ENCODE peak calls at places on chromosomes 16 and 17, in six cellular contexts. C is SK-N-SH; W is hepatocyte; R is fibroblast of lung; G is PC-9; F is effector memory CD4-positive, alpha-beta T cell. M is an unnamed sample.

GRCh38 chr16:4768549-4769305 is 1.8 kb upstream of the ZNF500 start:
- DNase-seq in F (peak; percentile 72), R (peak; percentile 91), G (peak; percentile 99), C (peak; percentile 95), W (peak; percentile 97), M (peak; percentile 95)

GRCh38 chr17:70678889-70679288 is 509.6 kb downstream of the KCNJ2 start:
- DNase-seq in R (no peak), F (no peak), G (no peak), C (no peak), W (no peak), M (no peak)

GRCh38 chr16:57711331-57711730 is 16.7 kb downstream of the DRC7 start:
- DNase-seq in F (no peak), C (no peak), W (no peak), G (no peak), R (no peak), M (no peak)

GRCh38 chr17:80320496-80320895 is 59.8 kb downstream of the RNF213 start:
- DNase-seq in C (no peak), W (no peak), R (no peak), G (no peak), F (no peak), M (no peak)

GRCh38 chr17:40975516-40975915 is 8.6 kb downstream of the KRT40 start:
- DNase-seq in W (no peak), F (no peak), C (no peak), G (no peak), R (no peak), M (no peak)

GRCh38 chr16:75471723-75472634 is 7.5 kb upstream of the TMEM170A start:
- DNase-seq in F (peak; percentile 4), R (peak; percentile 44), G (peak; percentile 45), W (peak; percentile 83), C (peak; percentile 91), M (peak; percentile 72)

GRCh38 chr17:81064746-81065475 is 30.0 kb downstream of the BAIAP2 start:
- DNase-seq in R (peak; percentile 88), C (no peak), G (peak; percentile 50), F (no peak), W (peak; percentile 75), M (no peak)

GRCh38 chr16:69741951-69742904 is 12.5 kb downstream of the NOB1 start:
- DNase-seq in W (peak; percentile 41), G (peak; percentile 82), R (peak; percentile 21), C (peak; percentile 52), F (no peak), M (peak; percentile 38)

GRCh38 chr17:10155334-10156081 is 42.9 kb downstream of the GAS7 start:
- DNase-seq in R (no peak), C (no peak), W (no peak), F (no peak), G (no peak), M (no peak)

DNA sequence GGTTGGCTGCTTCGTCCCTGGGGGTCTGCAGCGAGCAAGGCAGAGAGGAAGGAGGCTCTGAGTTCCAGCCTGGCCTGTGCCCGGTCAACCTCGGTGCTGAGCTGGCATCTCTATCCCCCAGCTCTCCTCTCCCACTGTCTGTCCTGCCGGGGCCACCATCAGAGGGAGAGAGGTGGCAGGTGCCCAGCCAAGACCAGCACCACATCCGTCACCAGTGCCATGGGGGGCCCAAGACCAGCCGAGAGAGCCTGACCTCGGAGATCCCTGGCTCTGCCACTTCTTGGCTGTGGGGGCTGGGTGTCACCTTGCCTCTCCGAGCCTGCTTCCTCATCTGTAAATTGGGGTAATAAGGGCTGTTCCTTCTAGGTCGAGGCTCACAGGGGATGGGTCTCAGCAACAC is 560 bp upstream of the P2RX1 start:
- DNase-seq in W (no peak), G (no peak), F (no peak), C (no peak), R (no peak), M (no peak)
- H3K27ac ChIP-seq in W (no peak overlapping the region), G (no peak overlapping the region), F (no peak overlapping the region), C (no peak overlapping the region), R (no peak overlapping the region), M (no peak overlapping the region)

GRCh38 chr16:19168173-19169080 is at the start of gene SYT17:
- DNase-seq in C (peak; percentile 88), G (peak; percentile 74), W (peak; percentile 68), R (no peak), F (no peak), M (peak; percentile 45)
- H3K27ac ChIP-seq in C (no peak within 1 kb of the TSS), G (peak within 1 kb of the TSS; percentile 25), W (peak within 1 kb of the TSS; percentile 63), R (no peak within 1 kb of the TSS), F (no peak within 1 kb of the TSS), M (no peak within 1 kb of the TSS)

DNA sequence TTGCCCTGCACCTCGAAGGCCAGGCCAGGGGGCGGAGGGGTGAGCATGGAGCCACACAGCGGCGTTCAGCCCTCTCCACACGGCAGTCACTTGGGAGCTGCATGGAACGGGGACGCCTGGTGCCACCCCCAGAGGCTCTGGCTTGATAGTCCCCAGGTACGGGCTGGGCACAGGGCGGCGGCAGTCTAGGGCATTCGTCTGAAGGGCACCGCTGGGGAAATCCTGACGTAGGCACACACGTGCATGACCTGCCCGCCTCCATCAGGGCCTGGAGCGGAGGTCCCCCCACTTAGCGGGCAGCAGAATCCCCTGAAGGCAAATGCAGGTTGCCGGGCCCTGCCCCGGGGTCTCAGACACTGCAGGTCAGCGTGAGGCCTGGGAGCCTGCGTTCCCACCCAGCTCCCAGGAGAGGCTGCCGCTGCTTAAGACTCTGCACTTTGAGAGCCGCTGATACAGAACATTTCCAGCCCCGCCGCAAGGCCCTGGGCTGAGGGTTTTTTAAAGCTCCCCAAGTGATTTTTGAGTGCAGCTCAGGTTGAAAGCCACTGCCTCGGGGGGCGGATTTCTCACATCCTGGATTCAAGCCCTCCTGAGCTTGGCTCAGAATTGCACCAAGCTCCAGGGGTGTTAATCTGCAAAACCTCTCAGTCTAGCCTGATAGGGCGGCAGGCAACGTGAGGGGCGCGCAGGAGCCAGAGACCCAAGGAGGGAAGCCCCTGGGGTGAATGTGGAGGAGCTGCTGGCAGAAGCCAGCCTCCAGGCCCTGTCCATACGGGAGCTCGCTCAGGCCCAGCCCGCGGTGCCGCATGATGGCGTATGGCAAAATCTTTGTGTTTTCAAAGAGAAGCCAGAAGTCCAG is 182.4 kb upstream of the GSE1 start:
- DNase-seq in R (no peak), G (no peak), W (no peak), C (peak; percentile 72), F (no peak), M (no peak)
- H3K27ac ChIP-seq in R (no peak overlapping the region), G (no peak overlapping the region), W (no peak overlapping the region), C (no peak overlapping the region), F (no peak overlapping the region), M (no peak overlapping the region)

GRCh38 chr16:68078726-68079615 is 6.2 kb upstream of the NFATC3 start:
- DNase-seq in R (no peak), G (no peak), C (no peak), W (no peak), F (no peak), M (no peak)
- H3K27ac ChIP-seq in R (no peak overlapping the region), G (no peak overlapping the region), C (no peak overlapping the region), W (peak overlapping the region; percentile 94), F (peak overlapping the region; percentile 68), M (no peak overlapping the region)

GRCh38 chr17:76251478-76252039 is 11.3 kb upstream of the RNF157 start:
- DNase-seq in C (no peak), W (no peak), G (no peak), F (no peak), R (no peak), M (peak; percentile 25)
- H3K27ac ChIP-seq in C (no peak overlapping the region), W (peak overlapping the region; percentile 71), G (peak overlapping the region; percentile 98), F (peak overlapping the region; percentile 69), R (peak overlapping the region; percentile 64), M (peak overlapping the region; percentile 63)

M was measured in mesenchymal stem cell.